ENCODE peak calls at places on chromosomes 13 and 19, in nine cellular contexts. M is choroid plexus epithelial cell, G is stomach, A is astrocyte of the spinal cord, K is upper lobe of right lung, S is nephron progenitor cell, B is fibroblast of mammary gland, V is WERI-Rb-1, N is right lobe of liver. R is an unnamed sample.

GRCh38 chr19:35704218-35704617 is at the start of gene ZBTB32:
- DNase-seq in V (no peak), G (no peak), S (peak; percentile 62), K (no peak), N (no peak), A (peak; percentile 52), M (peak; percentile 67), B (peak; percentile 69), R (peak; percentile 26)

GRCh38 chr13:37944476-37945442 is 75.2 kb upstream of the TRPC4 start:
- DNase-seq in K (no peak), G (no peak), V (no peak), B (no peak), N (no peak), M (peak; percentile 57), S (no peak), A (peak; percentile 2), R (no peak)

GRCh38 chr13:73325351-73326214 is 266.8 kb downstream of the KLF5 start:
- DNase-seq in G (no peak), S (no peak), V (no peak), B (no peak), K (no peak), M (peak; percentile 30), N (no peak), A (no peak), R (peak; percentile 23)

GRCh38 chr19:4186087-4186993 is 3.9 kb downstream of the ANKRD24 start:
- DNase-seq in M (peak; percentile 77), G (peak; percentile 86), A (peak; percentile 58), S (peak; percentile 94), V (peak; percentile 90), K (peak; percentile 80), N (peak; percentile 85), B (peak; percentile 69), R (peak; percentile 56)

GRCh38 chr19:56837492-56837891 is 3.0 kb downstream of the PEG3 start:
- DNase-seq in G (peak; percentile 31), M (peak; percentile 22), B (peak; percentile 45), A (peak; percentile 0), V (peak; percentile 78), K (peak; percentile 82), N (peak; percentile 91), S (no peak), R (no peak)

GRCh38 chr13:46992383-46992952 is 95.6 kb upstream of the HTR2A start:
- DNase-seq in N (no peak), K (no peak), S (no peak), A (no peak), G (no peak), M (peak; percentile 52), V (no peak), B (peak; percentile 41), R (no peak)

GRCh38 chr19:13160557-13160956 is 10.3 kb downstream of the IER2 start:
- DNase-seq in B (peak; percentile 78), A (peak; percentile 27), G (no peak), K (no peak), V (no peak), M (no peak), S (no peak), N (no peak), R (peak; percentile 64)

GRCh38 chr19:3480383-3481091 is at the start of gene SMIM24:
- DNase-seq in G (peak; percentile 88), B (no peak), S (no peak), V (no peak), A (no peak), K (no peak), M (no peak), N (peak; percentile 80), R (no peak)

GRCh38 chr13:74134226-74134776 is at the start of gene KLF12:
- DNase-seq in B (peak; percentile 95), G (peak; percentile 83), S (peak; percentile 85), N (peak; percentile 94), M (peak; percentile 98), A (peak; percentile 98), K (peak; percentile 89), V (peak; percentile 97), R (peak; percentile 95)

GRCh38 chr13:64591981-64592380 is 2638.2 kb downstream of the PCDH9 start:
- DNase-seq in V (no peak), M (peak; percentile 55), G (no peak), S (no peak), A (peak; percentile 48), N (no peak), B (peak; percentile 3), K (no peak), R (peak; percentile 21)

GRCh38 chr19:8569066-8569761 is 8.0 kb downstream of the MYO1F start:
- DNase-seq in V (no peak), G (peak; percentile 44), B (peak; percentile 95), S (no peak), A (peak; percentile 96), M (peak; percentile 98), K (no peak), N (peak; percentile 70), R (peak; percentile 89)

GRCh38 chr13:39779337-39780270 is 124.1 kb downstream of the COG6 start:
- DNase-seq in B (peak; percentile 59), S (no peak), A (peak; percentile 40), M (peak; percentile 75), V (peak; percentile 11), K (no peak), N (no peak), G (no peak), R (peak; percentile 41)

GRCh38 chr19:43662487-43662886 is 7.5 kb downstream of the PLAUR start:
- DNase-seq in A (no peak), K (no peak), G (no peak), M (peak; percentile 47), S (no peak), V (peak; percentile 28), N (no peak), B (peak; percentile 23), R (no peak)

GRCh38 chr19:55301459-55302331 is 17.9 kb downstream of the BRSK1 start:
- DNase-seq in G (peak; percentile 91), S (peak; percentile 98), N (peak; percentile 91), V (peak; percentile 91), K (peak; percentile 94), M (peak; percentile 78), A (peak; percentile 62), B (peak; percentile 68), R (peak; percentile 68)

GRCh38 chr13:107778094-107778493 is 437.2 kb downstream of the LIG4 start:
- DNase-seq in V (no peak), G (no peak), M (no peak), A (no peak), K (no peak), S (no peak), B (no peak), N (no peak), R (no peak)

GRCh38 chr13:112726018-112726767 is 36.4 kb downstream of the ATP11A start:
- DNase-seq in B (no peak), K (peak; percentile 58), S (no peak), G (no peak), V (peak; percentile 55), M (no peak), A (no peak), N (no peak), R (no peak)

GRCh38 chr19:13154241-13154778 is 4.1 kb downstream of the IER2 start:
- DNase-seq in M (peak; percentile 93), A (peak; percentile 92), K (peak; percentile 98), S (peak; percentile 46), N (peak; percentile 98), V (peak; percentile 36), B (peak; percentile 95), G (peak; percentile 89), R (peak; percentile 86)

GRCh38 chr13:87820221-87820620 is 149.1 kb downstream of the SLITRK5 start:
- DNase-seq in G (no peak), B (peak; percentile 10), M (peak; percentile 5), V (no peak), K (no peak), S (no peak), N (no peak), A (peak; percentile 9), R (no peak)

GRCh38 chr13:111303559-111303958 is 16.9 kb upstream of the TEX29 start:
- DNase-seq in K (no peak), V (no peak), S (no peak), M (no peak), N (no peak), B (no peak), G (no peak), A (no peak), R (no peak)

GRCh38 chr13:37179646-37180045 is 74.2 kb upstream of the CSNK1A1L start:
- DNase-seq in G (no peak), S (no peak), V (no peak), B (no peak), K (no peak), M (no peak), A (no peak), N (no peak), R (no peak)

GRCh38 chr13:45728759-45729158 is 26.6 kb downstream of the CBY2 start:
- DNase-seq in M (no peak), N (no peak), K (no peak), V (no peak), A (no peak), G (no peak), B (no peak), S (peak; percentile 12), R (no peak)
- TF ChIP-seq CTCF in M (no peak), N (peak; percentile 8), K (no peak), V (peak; percentile 49), A (no peak), G (no peak), B (peak; percentile 3), S (peak; percentile 41), R (peak; percentile 16)

DNA sequence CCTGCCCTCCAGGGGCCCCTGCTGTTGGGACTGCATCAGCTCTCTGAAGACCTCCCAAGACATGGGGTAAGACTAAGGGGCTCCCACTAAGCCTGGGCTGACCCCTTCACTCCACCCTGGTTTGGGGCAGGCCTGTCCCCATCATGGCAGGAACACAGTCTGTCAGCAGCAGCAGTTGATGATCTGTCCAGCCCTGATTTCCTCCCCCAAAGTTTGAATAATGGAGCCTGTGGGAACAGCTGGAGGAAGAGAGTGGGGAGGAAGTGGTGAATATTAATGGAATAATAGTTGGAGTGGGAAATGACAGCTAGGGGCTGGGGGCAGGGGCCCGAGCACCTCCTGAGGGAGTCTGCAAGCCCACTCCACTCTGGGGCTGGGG is 1.3 kb upstream of the B3GNT8 start:
- DNase-seq in N (no peak), V (no peak), K (no peak), B (no peak), A (no peak), M (no peak), S (no peak), G (no peak), R (no peak)
- TF ChIP-seq CTCF in N (no peak), V (no peak), K (no peak), B (no peak), A (no peak), M (no peak), S (no peak), G (no peak), R (no peak)

DNA sequence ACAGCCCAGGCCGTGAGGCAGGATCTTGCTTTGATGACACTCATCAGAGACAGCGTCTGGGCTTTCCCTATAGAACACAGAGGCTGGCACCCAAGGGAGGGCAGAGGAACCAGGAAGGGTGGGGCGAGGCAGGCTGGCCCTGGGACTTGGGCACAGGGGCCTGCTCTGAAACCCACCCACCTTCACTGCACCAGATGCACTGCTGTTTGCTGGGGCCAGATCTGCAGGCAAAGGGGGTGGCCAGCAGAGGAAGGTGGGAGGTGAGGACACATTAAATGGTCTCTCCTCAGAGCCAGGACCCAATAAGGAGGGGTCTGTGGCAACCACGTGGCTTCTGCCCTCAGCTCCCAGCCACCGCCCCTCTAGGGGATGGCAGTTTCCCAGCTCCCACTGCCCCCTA is 6.6 kb upstream of the VSTM2B start:
- DNase-seq in S (no peak), A (no peak), G (no peak), B (no peak), M (no peak), K (peak; percentile 39), N (peak; percentile 24), V (no peak), R (no peak)
- TF ChIP-seq CTCF in S (no peak), A (no peak), G (no peak), B (no peak), M (no peak), K (no peak), N (no peak), V (no peak), R (no peak)

GRCh38 chr19:50893047-50893737 is 18.0 kb downstream of the KLK4 start:
- DNase-seq in N (no peak), B (peak; percentile 5), S (no peak), V (peak; percentile 22), K (no peak), M (no peak), A (no peak), G (no peak), R (no peak)
- TF ChIP-seq CTCF in N (no peak), B (no peak), S (no peak), V (peak; percentile 12), K (no peak), M (no peak), A (no peak), G (no peak), R (peak; percentile 28)